ENCODE peak calls at places on chromosomes 12 and 14, in five cellular contexts. Q is effector memory CD4-positive, alpha-beta T cell; G is caudate nucleus; Z is osteocyte; P is Calu3. K is an unnamed sample.

GRCh38 chr12:50764861-50765324 is 992 bp downstream of the ATF1 start:
- DNase-seq in Q (peak; percentile 17), G (peak; percentile 26), Z (no peak), P (no peak), K (peak; percentile 19)

GRCh38 chr14:64364907-64365306 is 23.2 kb upstream of the MTHFD1 start:
- DNase-seq in Q (no peak), G (no peak), Z (peak; percentile 34), P (no peak), K (no peak)

GRCh38 chr12:113897406-113897805 is 68.7 kb downstream of the RBM19 start:
- DNase-seq in Q (no peak), G (no peak), Z (no peak), P (no peak), K (no peak)

GRCh38 chr14:102320033-102320660 is 601 bp downstream of the ZNF839 start:
- DNase-seq in Q (peak; percentile 27), G (no peak), Z (no peak), P (peak; percentile 23), K (peak; percentile 38)

GRCh38 chr12:113359133-113359938 is 949 bp downstream of the PLBD2 start:
- DNase-seq in Q (no peak), G (peak; percentile 57), Z (no peak), P (no peak), K (peak; percentile 16)

GRCh38 chr14:54803926-54804719 is 98.5 kb downstream of the GCH1 start:
- DNase-seq in Q (no peak), G (no peak), Z (peak; percentile 72), P (no peak), K (no peak)

GRCh38 chr12:24363177-24363754 is 413.8 kb upstream of the SOX5 start:
- DNase-seq in Q (no peak), G (no peak), Z (no peak), P (peak; percentile 33), K (no peak)

GRCh38 chr14:54577977-54578376 is 11.0 kb downstream of the SAMD4A start:
- DNase-seq in Q (no peak), G (no peak), Z (no peak), P (no peak), K (no peak)

GRCh38 chr12:13209279-13210021 is 12.9 kb downstream of the EMP1 start:
- DNase-seq in Q (no peak), G (no peak), Z (no peak), P (no peak), K (no peak)

GRCh38 chr12:115661103-115661502 is 616.4 kb downstream of the MED13L start:
- DNase-seq in Q (no peak), G (no peak), Z (no peak), P (no peak), K (peak; percentile 23)

GRCh38 chr12:106301611-106302321 is 767 bp upstream of the TCP11L2 start:
- DNase-seq in Q (peak; percentile 71), G (no peak), Z (no peak), P (peak; percentile 82), K (peak; percentile 89)

GRCh38 chr12:104154806-104155205 is 16.8 kb upstream of the NFYB start:
- DNase-seq in Q (no peak), G (no peak), Z (no peak), P (no peak), K (no peak)

GRCh38 chr12:122839907-122840554 is 4.8 kb downstream of the HIP1R start:
- DNase-seq in Q (no peak), G (no peak), Z (no peak), P (no peak), K (no peak)

GRCh38 chr14:36356862-36357261 is 36.4 kb upstream of the MBIP start:
- DNase-seq in Q (no peak), G (no peak), Z (no peak), P (no peak), K (no peak)

GRCh38 chr12:19142499-19142898 is 13.0 kb downstream of the PLEKHA5 start:
- DNase-seq in Q (no peak), G (no peak), Z (no peak), P (no peak), K (no peak)

GRCh38 chr12:75556306-75556899 is 45.0 kb upstream of the KRR1 start:
- DNase-seq in Q (no peak), G (no peak), Z (no peak), P (no peak), K (no peak)

GRCh38 chr12:62660763-62661162 is 194.1 kb downstream of the MON2 start:
- DNase-seq in Q (no peak), G (no peak), Z (no peak), P (peak; percentile 73), K (no peak)

GRCh38 chr12:52032431-52032796 is 18.8 kb upstream of the NR4A1 start:
- DNase-seq in Q (no peak), G (no peak), Z (no peak), P (no peak), K (peak; percentile 84)

GRCh38 chr14:103948442-103948841 is 6.1 kb upstream of the RD3L start:
- DNase-seq in Q (no peak), G (no peak), Z (no peak), P (no peak), K (no peak)

GRCh38 chr14:42541535-42542001 is 934.9 kb downstream of the LRFN5 start:
- DNase-seq in Q (no peak), G (no peak), Z (no peak), P (no peak), K (no peak)

GRCh38 chr14:20427231-20428009 is 8.5 kb downstream of the KLHL33 start:
- DNase-seq in Q (no peak), G (no peak), Z (no peak), P (no peak), K (no peak)

GRCh38 chr14:100731011-100731670 is 4.4 kb downstream of the DLK1 start:
- DNase-seq in Q (no peak), G (no peak), Z (no peak), P (no peak), K (no peak)

K was measured in mucosa of gallbladder.